ENCODE peak calls at places on chromosomes 16 and 17, in eight cellular contexts. J, R, E, G, A, B, Y and Q are unnamed samples. For H3K9me3, the result is how much of the 10 kb centered on the place peaks cover.

GRCh38 chr16:27228621-27229501 is 25.5 kb downstream of the KDM8 start:
- DNase-seq in R (no peak), J (no peak), Y (no peak), B (no peak), E (no peak), G (no peak), A (peak), Q (no peak)

GRCh38 chr17:16988749-16989229 is 16.9 kb upstream of the TNFRSF13B start:
- DNase-seq in B (no peak), Y (no peak), R (no peak), A (peak), J (no peak), E (no peak), G (no peak), Q (no peak)

GRCh38 chr16:6483634-6484033 is 849.0 kb upstream of the RBFOX1 start:
- DNase-seq in B (no peak), A (no peak), Y (no peak), G (no peak), E (no peak), R (no peak), J (peak), Q (peak)

GRCh38 chr16:10668322-10669045 is 26.2 kb downstream of the TEKT5 start:
- DNase-seq in A (no peak), E (no peak), Y (peak), G (no peak), J (peak), B (no peak), R (peak), Q (no peak)

GRCh38 chr16:88633684-88634140 is 4.7 kb upstream of the IL17C start:
- DNase-seq in G (no peak), R (peak), E (no peak), B (no peak), Y (peak), A (no peak), J (peak), Q (peak)

GRCh38 chr16:66194866-66195265 is 171.6 kb upstream of the CDH5 start:
- DNase-seq in B (no peak), E (no peak), G (no peak), Y (no peak), A (no peak), R (no peak), J (no peak), Q (no peak)

GRCh38 chr17:56715613-56716357 is 117.9 kb downstream of the C17orf67 start:
- DNase-seq in G (peak), R (peak), A (peak), Y (peak), E (no peak), B (peak), J (peak), Q (peak)

GRCh38 chr16:65229191-65229662 is 107.4 kb upstream of the CDH11 start:
- DNase-seq in G (no peak), R (no peak), J (no peak), B (no peak), A (no peak), E (no peak), Y (no peak), Q (no peak)

DNA sequence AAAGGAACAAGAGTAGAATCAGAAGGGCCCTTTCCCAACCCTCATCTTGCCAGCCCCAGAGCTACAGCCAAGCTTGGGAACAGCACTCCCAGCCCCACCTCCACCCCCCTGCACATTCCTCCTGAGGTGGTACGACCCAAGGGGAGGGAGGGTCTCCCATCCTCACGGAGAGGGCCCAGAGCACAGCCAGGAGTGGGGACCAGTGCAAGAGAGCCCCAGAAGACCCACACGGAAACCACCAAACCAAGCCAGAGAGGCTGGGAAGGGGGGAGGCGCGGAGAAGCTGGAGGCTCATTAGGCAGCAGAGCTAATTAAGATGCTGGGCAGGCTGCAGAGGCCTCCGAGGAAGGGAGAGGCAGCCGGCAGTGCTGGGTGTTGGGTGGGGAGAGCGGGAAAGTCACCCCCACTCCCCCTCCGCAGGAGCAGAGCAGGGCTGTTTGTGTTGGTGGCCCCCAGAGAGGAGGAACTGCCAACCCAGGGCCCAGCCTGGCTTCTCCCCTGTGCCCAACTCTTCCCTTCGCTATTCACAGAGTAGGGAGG is 2.4 kb downstream of the CACNB1 start:
- DNase-seq in R (no peak), J (no peak), B (no peak), G (no peak), Y (no peak), E (no peak), A (no peak), Q (no peak)
- TF ChIP-seq EP300 in R (no peak), J (no peak), B (no peak), G (no peak), Y (no peak), E (peak), A (no peak), Q (no peak)

GRCh38 chr16:68548947-68549346 is 9.9 kb downstream of the ZFP90 start:
- DNase-seq in Y (no peak), A (no peak), E (no peak), J (no peak), B (no peak), R (no peak), G (no peak), Q (no peak)
- H3K9me3 ChIP-seq in Y (under half), A (under half), E (under half), J (under half), B (under half), R (half or more), G (under half), Q (under half)

DNA sequence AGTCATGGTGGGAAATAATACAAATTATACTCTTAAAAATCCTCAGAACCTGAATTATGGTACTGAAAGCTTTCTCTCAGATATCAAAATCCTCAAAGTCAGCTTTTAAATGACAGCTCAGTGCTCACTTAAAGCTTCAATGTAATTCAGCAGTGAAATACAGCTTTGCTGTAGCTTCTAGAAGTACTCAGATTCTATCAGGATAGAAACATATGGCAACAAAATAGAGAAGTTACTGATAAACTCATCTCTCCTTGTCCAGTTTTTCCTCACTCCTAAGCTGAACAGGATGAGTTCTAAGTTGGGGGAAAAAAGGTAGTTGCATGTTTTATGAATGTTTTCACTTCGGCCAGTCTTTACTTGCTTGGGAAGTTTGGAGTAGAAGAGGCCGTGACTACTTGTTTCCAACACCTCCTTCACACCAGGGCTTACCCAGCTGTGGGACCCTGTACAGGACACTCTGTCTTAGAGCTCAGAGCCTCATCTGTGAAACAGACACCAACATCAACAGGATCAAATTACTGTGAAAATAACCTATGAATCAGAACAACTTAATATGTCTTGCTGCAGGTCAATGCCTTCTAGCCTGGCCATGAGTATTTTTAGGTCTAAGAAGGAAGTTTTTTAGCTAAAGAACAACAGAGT is 30.2 kb downstream of the OGFOD1 start:
- DNase-seq in J (no peak), E (no peak), G (no peak), R (no peak), Y (no peak), A (no peak), B (no peak), Q (no peak)
- TF ChIP-seq EP300 in J (no peak), E (no peak), G (no peak), R (no peak), Y (no peak), A (no peak), B (no peak), Q (no peak)

GRCh38 chr16:35557731-35558130 is 2098.3 kb downstream of the TP53TG3F start:
- DNase-seq in J (no peak), E (no peak), G (peak), R (no peak), A (no peak), B (no peak), Y (no peak), Q (no peak)
- H3K9me3 ChIP-seq in J (under half), E (half or more), G (under half), R (under half), A (under half), B (under half), Y (under half), Q (under half)

DNA sequence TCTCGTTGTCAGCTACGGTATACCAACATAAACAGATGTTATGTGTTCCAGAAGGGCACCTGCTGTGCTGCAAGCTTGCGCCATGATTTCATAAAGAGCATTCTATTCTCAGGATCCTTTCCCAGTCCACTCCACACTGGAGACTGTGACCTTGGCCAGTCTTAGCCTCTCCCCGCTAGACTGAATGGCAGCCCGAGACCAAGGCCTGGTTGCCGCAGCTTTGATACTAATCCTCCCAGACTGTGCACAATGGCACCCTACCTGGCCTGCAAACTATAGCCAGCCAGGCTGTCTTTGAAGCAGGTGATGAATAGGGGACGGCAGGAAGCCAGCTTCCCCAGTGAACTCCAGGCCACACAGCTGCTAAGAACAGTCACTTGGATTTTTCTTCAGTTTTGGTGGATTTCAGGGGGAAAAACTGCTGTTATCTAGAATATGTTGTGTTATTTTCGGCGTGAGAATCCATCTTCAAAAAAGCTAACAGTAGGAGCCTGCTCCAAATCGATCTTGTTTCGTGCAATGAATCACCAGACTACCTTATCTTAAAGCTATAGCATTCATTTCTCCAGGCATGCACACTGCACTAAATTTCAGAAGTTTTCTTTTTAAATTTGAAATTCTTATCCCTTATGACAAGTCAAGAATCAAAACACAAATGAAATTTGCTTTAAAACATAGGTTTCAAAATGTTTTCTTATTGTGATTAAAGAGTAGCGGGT is 288.9 kb downstream of the CEP112 start:
- DNase-seq in R (no peak), B (no peak), Y (no peak), E (no peak), A (no peak), G (no peak), J (no peak), Q (no peak)
- TF ChIP-seq EP300 in R (no peak), B (no peak), Y (no peak), E (no peak), A (no peak), G (no peak), J (no peak), Q (no peak)

GRCh38 chr17:8072339-8072726 is 15.2 kb downstream of the ALOX12B start:
- DNase-seq in R (no peak), B (no peak), A (no peak), E (no peak), J (no peak), G (no peak), Y (no peak), Q (peak)

GRCh38 chr17:8075081-8075480 is 12.4 kb downstream of the ALOX12B start:
- DNase-seq in R (no peak), J (no peak), G (no peak), A (peak), Y (no peak), B (no peak), E (no peak), Q (no peak)

GRCh38 chr17:8073627-8074485 is 13.7 kb downstream of the ALOX12B start:
- DNase-seq in E (no peak), R (peak), G (no peak), B (peak), Y (peak), J (peak), A (peak), Q (peak)

GRCh38 chr17:8071496-8071895 is 16.0 kb downstream of the ALOX12B start:
- DNase-seq in R (no peak), G (no peak), B (no peak), A (no peak), E (no peak), J (no peak), Y (no peak), Q (no peak)

DNA sequence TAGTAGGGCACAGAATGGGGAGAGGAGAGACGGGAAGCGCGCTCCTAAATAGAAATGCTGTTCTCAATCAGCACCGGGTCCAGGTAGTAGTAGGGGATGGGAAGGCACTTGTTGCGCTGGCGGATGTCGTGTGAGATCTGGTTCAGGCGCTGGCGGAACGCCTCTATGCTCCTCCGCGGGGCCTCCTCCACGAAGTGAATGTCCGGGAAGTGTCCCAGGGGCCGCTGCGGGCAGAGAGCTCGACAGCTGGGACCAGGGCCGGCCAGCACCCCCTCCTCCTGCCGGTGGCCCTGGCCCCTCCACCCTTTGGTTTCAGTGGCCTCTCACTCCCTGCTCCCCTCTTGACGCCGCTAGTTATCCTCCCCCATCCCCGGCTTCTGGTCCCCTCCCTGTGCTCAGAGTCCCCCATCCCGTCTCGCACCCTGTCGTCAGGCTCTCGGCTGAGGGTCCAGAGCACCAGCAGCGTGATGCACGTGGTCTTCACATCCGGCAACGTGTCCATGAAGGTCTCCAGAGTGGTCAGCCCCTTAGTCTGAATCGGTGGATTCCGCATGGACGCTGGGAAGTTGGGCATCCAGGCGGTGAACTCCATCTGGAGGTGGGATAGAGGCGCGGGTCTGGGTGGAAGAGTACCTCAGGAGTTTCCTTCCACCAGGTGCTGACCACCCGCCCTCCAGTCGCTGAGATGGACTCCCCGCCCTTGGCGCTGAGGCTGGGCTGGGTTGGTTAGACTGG is 14.6 kb downstream of the ALOX12B start:
- DNase-seq in Y (no peak), B (no peak), J (peak), A (no peak), R (no peak), E (no peak), G (no peak), Q (no peak)
- H3K9me3 ChIP-seq in Y (under half), B (under half), J (under half), A (under half), R (under half), E (under half), G (under half), Q (under half)

GRCh38 chr17:39942076-39942475 is 14.5 kb downstream of the LRRC3C start:
- DNase-seq in E (no peak), B (no peak), G (no peak), R (no peak), J (no peak), Y (no peak), A (no peak), Q (no peak)
- TF ChIP-seq EP300 in E (no peak), B (no peak), G (no peak), R (no peak), J (no peak), Y (no peak), A (no peak), Q (no peak)

GRCh38 chr17:22145605-22146178 is 453.4 kb downstream of the KCNJ18 start:
- DNase-seq in Y (no peak), J (no peak), A (no peak), E (no peak), R (no peak), B (no peak), G (no peak), Q (no peak)
- H3K9me3 ChIP-seq in Y (under half), J (under half), A (under half), E (under half), R (under half), B (under half), G (under half), Q (under half)